ENCODE peak calls at places on chromosome 14, in five cellular contexts. M, A, H, S and T are unnamed samples.

GRCh38 chr14:95255487-95255886 is 64.2 kb downstream of the CLMN start:
- DNase-seq in H (peak; percentile 96), A (peak; percentile 86), M (peak; percentile 25), S (no peak), T (no peak)

GRCh38 chr14:26332966-26333365 is 264.9 kb downstream of the NOVA1 start:
- DNase-seq in A (no peak), H (no peak), M (no peak), S (no peak), T (no peak)

GRCh38 chr14:99915305-99916090 is 122.3 kb downstream of the EML1 start:
- DNase-seq in S (no peak), H (no peak), A (no peak), M (no peak), T (no peak)

GRCh38 chr14:77133718-77134338 is 7.8 kb downstream of the ZDHHC22 start:
- DNase-seq in H (peak; percentile 48), S (no peak), M (peak; percentile 45), A (peak; percentile 53), T (no peak)

GRCh38 chr14:68552597-68552996 is 240.3 kb downstream of the ZFP36L1 start:
- DNase-seq in S (no peak), M (peak; percentile 48), H (no peak), A (no peak), T (no peak)

GRCh38 chr14:87049886-87050820 is 942.8 kb downstream of the GALC start:
- DNase-seq in A (no peak), H (no peak), M (peak; percentile 3), S (peak; percentile 14), T (no peak)

GRCh38 chr14:91127411-91127810 is 13.5 kb downstream of the DGLUCY start:
- DNase-seq in S (no peak), A (peak; percentile 82), H (peak; percentile 88), M (no peak), T (no peak)

GRCh38 chr14:91290986-91291385 is 46.5 kb upstream of the GPR68 start:
- DNase-seq in M (no peak), H (no peak), S (no peak), A (no peak), T (no peak)

GRCh38 chr14:33738481-33738880 is 212.4 kb downstream of the EGLN3 start:
- DNase-seq in A (no peak), S (no peak), H (no peak), M (no peak), T (no peak)

GRCh38 chr14:65866422-65866821 is 453.9 kb downstream of the FUT8 start:
- DNase-seq in S (no peak), A (no peak), M (no peak), H (no peak), T (no peak)

GRCh38 chr14:34465069-34465859 is 3.2 kb upstream of the SPTSSA start:
- DNase-seq in S (no peak), M (peak; percentile 5), A (no peak), H (peak; percentile 34), T (no peak)

GRCh38 chr14:74147571-74147970 is 62.8 kb downstream of the LIN52 start:
- DNase-seq in S (no peak), H (no peak), M (no peak), A (no peak), T (no peak)

GRCh38 chr14:22980672-22981089 is 1.7 kb downstream of the AJUBA start:
- DNase-seq in H (peak; percentile 74), A (peak; percentile 65), M (peak; percentile 65), S (peak; percentile 43), T (no peak)

DNA sequence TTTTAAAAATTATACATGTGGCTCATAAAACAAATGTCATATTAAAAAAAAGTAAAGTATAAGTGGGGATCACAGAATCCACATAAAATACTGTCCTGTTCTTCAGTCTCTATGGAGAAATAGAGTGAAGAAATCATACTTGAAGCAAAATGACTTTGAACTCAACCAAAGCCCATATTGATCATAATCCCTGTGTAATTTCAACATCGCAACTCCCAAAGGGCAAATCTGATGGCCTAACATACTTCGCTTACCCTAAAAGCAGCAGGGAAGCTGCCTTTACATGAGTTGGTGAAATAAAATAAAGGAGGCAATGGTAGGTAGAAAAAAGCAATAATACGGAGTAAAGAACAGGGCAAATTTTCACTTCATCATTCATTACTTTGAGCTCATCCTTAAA is 101.8 kb downstream of the CEP128 start:
- DNase-seq in H (no peak), M (no peak), A (no peak), S (no peak), T (no peak)
- TF ChIP-seq CTCF in H (no peak), M (no peak), A (no peak), S (no peak), T (no peak)

GRCh38 chr14:105436891-105437722 is 17.5 kb downstream of the MTA1 start:
- DNase-seq in S (no peak), M (no peak), H (peak; percentile 62), A (no peak), T (no peak)
- TF ChIP-seq CTCF in S (no peak), M (no peak), H (no peak), A (no peak), T (no peak)

GRCh38 chr14:39704581-39704980 is 272.3 kb upstream of the FBXO33 start:
- DNase-seq in S (no peak), M (no peak), H (no peak), A (no peak), T (no peak)
- TF ChIP-seq CTCF in S (no peak), M (no peak), H (no peak), A (no peak), T (no peak)

GRCh38 chr14:93212432-93212831 is 5.4 kb downstream of the UBR7 start:
- DNase-seq in H (no peak), A (no peak), M (no peak), S (no peak), T (no peak)

GRCh38 chr14:93206793-93207467 is at the start of the genes GON7 and UBR7:
- DNase-seq in H (peak; percentile 98), A (peak; percentile 94), S (peak; percentile 96), M (peak; percentile 96), T (peak; percentile 97)

DNA sequence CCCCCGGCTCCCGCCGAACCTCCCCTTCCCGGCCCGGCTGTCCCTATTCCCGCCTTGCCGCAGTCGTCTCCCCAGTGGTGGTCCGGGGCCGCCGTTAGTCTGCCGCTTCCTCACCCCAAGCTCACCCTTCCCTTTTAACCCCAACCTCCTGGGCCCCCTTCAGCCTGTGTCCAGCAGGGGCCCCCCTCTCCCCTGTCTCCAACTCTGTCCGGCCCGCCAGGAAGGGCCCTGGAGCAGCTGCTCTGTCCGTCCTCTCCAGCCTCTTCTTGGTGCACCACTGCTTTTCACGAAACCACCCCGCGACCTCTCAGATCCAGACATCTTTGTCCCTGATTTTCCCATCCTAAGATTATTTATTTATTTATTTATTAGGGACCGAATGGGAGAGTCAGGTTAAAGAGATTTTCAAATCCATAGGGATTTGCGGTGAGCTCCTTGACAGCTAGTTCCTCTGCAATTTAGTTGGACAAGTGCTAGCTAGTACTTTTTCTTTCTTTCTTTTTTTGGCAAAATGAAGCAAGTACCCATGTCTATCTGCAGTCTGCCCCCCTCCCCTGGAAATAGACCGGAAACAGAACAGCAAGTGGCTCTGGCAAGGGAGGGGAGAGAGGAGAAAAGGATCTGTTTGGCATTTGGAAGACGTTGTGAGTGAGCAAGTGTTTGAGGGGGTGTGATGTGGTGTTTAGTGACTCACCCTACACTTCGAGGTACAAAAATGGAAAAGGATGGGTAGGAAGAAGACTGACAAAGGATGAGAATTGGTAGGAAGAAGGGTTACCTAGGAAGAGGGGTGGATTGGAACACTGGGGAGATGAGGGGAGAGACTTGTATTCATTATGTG is 632 bp downstream of the UBR7 start:
- DNase-seq in S (peak; percentile 79), A (no peak), M (peak; percentile 48), H (peak; percentile 48), T (no peak)
- TF ChIP-seq CTCF in S (peak; percentile 60), A (peak; percentile 27), M (peak; percentile 34), H (peak; percentile 23), T (peak; percentile 80)

GRCh38 chr14:47009615-47010014 is 358.0 kb upstream of the RPL10L start:
- DNase-seq in H (no peak), S (no peak), A (no peak), M (no peak), T (no peak)

GRCh38 chr14:47008732-47009131 is 357.2 kb upstream of the RPL10L start:
- DNase-seq in A (no peak), H (no peak), M (no peak), S (no peak), T (no peak)

DNA sequence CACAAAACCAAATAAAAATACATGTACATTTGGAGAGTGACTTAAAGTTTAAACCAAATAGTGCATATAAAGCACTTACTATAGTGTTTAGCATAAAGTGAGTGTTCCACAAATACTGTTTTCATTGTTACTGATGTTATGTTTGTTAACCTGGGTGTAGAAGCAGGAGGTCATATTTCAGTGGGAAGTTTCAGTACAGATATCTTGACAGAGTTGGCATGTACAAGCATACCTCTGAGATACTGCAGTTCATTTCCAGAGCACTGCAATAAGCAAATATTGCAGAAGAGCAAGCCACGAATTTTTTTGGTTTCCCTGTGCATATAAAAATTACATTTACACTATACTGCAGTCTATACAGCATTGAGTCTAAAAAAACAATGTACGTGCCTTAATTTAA is 361.0 kb upstream of the RPL10L start:
- DNase-seq in A (no peak), S (no peak), M (no peak), H (no peak), T (no peak)
- TF ChIP-seq CTCF in A (no peak), S (no peak), M (no peak), H (no peak), T (no peak)

DNA sequence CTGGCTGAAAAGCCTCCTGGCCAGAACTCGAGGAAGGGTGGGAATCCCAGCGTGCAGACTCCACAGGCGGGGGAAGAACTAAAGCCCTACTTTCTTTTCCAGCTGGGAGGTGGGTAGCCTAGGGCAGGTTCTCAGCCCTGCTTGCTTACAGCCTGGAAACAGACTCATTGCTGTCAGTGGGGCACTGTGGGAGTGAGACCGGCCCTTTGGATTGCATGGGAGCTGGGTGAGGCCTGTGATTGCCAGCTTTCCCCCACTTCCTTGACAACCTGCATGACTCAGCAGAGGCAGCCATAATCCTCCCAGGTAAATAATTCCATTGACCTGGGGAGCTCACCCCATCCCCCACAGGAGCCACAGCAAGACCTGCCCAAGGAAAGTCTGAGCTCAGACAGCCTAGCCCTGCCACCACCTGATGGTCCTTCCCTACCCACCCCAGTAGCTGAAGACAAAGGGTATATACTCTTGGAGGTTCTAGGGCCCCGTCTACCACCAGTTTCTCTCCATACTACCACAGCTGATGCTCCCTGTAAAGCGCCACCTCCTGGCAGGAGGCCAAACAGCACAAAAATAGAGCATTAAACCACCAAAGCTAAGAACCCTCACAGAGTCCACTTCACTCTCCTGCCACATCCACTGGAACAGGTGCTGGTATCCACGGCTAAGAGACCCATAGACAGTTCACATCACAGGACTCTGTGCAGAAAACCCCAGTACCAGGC is 294.1 kb downstream of the SEC23A start:
- DNase-seq in A (no peak), M (no peak), H (peak; percentile 89), S (no peak), T (no peak)
- TF ChIP-seq CTCF in A (no peak), M (no peak), H (no peak), S (no peak), T (no peak)